ENCODE peak calls at places on chromosomes 6 and 20, in four cellular contexts. X is HCT116, H is hepatocyte, M is AG04449. S is an unnamed sample.

GRCh38 chr6:3835055-3835731 is 14.0 kb upstream of the FAM50B start:
- DNase-seq in M (no peak), X (no peak), H (peak; percentile 81), S (no peak)

GRCh38 chr6:161301338-161301737 is 27.5 kb upstream of the AGPAT4 start:
- DNase-seq in H (peak; percentile 31), M (peak; percentile 77), X (no peak), S (no peak)

GRCh38 chr6:45721665-45722064 is 294.0 kb downstream of the CLIC5 start:
- DNase-seq in H (no peak), X (no peak), M (no peak), S (no peak)

GRCh38 chr6:157989541-157990289 is 8.1 kb downstream of the SYNJ2 start:
- DNase-seq in X (no peak), M (no peak), H (peak; percentile 53), S (peak; percentile 81)

GRCh38 chr6:143513410-143513809 is 1.9 kb upstream of the FUCA2 start:
- DNase-seq in X (no peak), M (no peak), H (peak; percentile 26), S (no peak)

GRCh38 chr20:55090301-55090700 is 614.9 kb downstream of the DOK5 start:
- DNase-seq in H (no peak), X (no peak), M (no peak), S (no peak)

GRCh38 chr6:42050897-42051653 is 751 bp downstream of the TAF8 start:
- DNase-seq in M (no peak), X (no peak), H (no peak), S (no peak)

GRCh38 chr6:36545767-36546663 is 1.3 kb downstream of the STK38 start:
- DNase-seq in H (peak; percentile 33), X (no peak), M (no peak), S (no peak)

GRCh38 chr20:46699651-46700359 is 9.6 kb upstream of the SLC2A10 start:
- DNase-seq in M (no peak), X (no peak), H (peak; percentile 40), S (no peak)

GRCh38 chr6:11584264-11584663 is 46.7 kb downstream of the TMEM170B start:
- DNase-seq in M (no peak), X (no peak), H (no peak), S (no peak)

GRCh38 chr20:43916875-43917371 is 2.3 kb downstream of the TOX2 start:
- DNase-seq in H (no peak), M (no peak), X (no peak), S (no peak)

GRCh38 chr20:13219327-13220193 is 1.5 kb upstream of the ISM1 start:
- DNase-seq in H (no peak), M (no peak), X (no peak), S (no peak)

GRCh38 chr6:43125555-43125954 is 45.5 kb upstream of the SRF start:
- DNase-seq in M (no peak), H (no peak), X (no peak), S (no peak)

GRCh38 chr6:54737247-54737646 is 109.3 kb upstream of the FAM83B start:
- DNase-seq in X (no peak), H (no peak), M (no peak), S (no peak)

GRCh38 chr20:3380228-3381070 is 27.0 kb downstream of the DNAAF9 start:
- DNase-seq in M (no peak), X (no peak), H (no peak), S (no peak)

GRCh38 chr20:25355866-25356265 is 34.8 kb downstream of the ABHD12 start:
- DNase-seq in H (no peak), X (no peak), M (no peak), S (no peak)

GRCh38 chr6:159969204-159969912 is 476 bp downstream of the IGF2R start:
- DNase-seq in X (no peak), H (peak; percentile 62), M (no peak), S (no peak)

GRCh38 chr6:96301023-96301422 is 220.6 kb upstream of the UFL1 start:
- DNase-seq in H (no peak), M (no peak), X (no peak), S (no peak)

GRCh38 chr6:14824060-14824834 is 421.6 kb upstream of the JARID2 start:
- DNase-seq in H (no peak), X (no peak), M (no peak), S (no peak)

GRCh38 chr6:169932491-169932890 is 181.1 kb downstream of the ERMARD start:
- DNase-seq in M (no peak), H (no peak), X (no peak), S (no peak)

GRCh38 chr6:169933839-169934698 is 182.6 kb downstream of the ERMARD start:
- DNase-seq in H (no peak), X (no peak), M (no peak), S (peak; percentile 39)

GRCh38 chr6:169933251-169933821 is 181.9 kb downstream of the ERMARD start:
- DNase-seq in X (no peak), M (no peak), H (no peak), S (no peak)

GRCh38 chr6:169931223-169931760 is 179.9 kb downstream of the ERMARD start:
- DNase-seq in M (no peak), X (no peak), H (no peak), S (no peak)

DNA sequence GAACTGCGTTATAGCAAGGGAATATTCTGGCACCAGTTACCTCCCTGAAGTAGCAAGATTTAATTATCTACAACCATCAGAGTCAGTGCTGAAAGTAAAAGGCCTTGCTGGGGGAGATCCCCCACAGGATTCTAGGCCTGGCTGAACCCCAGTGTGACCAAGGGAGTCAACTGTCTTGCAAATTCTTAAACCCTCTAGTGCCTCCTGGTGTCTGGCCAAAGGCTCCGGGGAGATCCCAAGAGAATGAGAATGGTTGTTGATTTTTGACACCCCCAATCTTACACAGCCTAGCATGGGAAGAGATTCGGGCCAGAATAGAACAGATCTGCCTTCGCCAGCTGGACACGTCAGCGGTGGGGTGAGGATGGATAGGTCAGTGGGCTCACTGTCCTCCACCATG is 179.4 kb downstream of the ERMARD start:
- DNase-seq in X (no peak), M (no peak), H (no peak), S (no peak)
- TF ChIP-seq CTCF in X (peak; percentile 21), M (no peak), H (no peak), S (no peak)

GRCh38 chr6:154229796-154230195 is 126.8 kb downstream of the IPCEF1 start:
- DNase-seq in X (no peak), H (no peak), M (no peak), S (no peak)

GRCh38 chr6:154230390-154230789 is 126.2 kb downstream of the IPCEF1 start:
- DNase-seq in M (no peak), H (no peak), X (no peak), S (no peak)

GRCh38 chr6:154230910-154231595 is 125.5 kb downstream of the IPCEF1 start:
- DNase-seq in X (no peak), H (no peak), M (no peak), S (no peak)

GRCh38 chr6:154234019-154234772 is 122.4 kb downstream of the IPCEF1 start:
- DNase-seq in X (no peak), M (no peak), H (no peak), S (no peak)

DNA sequence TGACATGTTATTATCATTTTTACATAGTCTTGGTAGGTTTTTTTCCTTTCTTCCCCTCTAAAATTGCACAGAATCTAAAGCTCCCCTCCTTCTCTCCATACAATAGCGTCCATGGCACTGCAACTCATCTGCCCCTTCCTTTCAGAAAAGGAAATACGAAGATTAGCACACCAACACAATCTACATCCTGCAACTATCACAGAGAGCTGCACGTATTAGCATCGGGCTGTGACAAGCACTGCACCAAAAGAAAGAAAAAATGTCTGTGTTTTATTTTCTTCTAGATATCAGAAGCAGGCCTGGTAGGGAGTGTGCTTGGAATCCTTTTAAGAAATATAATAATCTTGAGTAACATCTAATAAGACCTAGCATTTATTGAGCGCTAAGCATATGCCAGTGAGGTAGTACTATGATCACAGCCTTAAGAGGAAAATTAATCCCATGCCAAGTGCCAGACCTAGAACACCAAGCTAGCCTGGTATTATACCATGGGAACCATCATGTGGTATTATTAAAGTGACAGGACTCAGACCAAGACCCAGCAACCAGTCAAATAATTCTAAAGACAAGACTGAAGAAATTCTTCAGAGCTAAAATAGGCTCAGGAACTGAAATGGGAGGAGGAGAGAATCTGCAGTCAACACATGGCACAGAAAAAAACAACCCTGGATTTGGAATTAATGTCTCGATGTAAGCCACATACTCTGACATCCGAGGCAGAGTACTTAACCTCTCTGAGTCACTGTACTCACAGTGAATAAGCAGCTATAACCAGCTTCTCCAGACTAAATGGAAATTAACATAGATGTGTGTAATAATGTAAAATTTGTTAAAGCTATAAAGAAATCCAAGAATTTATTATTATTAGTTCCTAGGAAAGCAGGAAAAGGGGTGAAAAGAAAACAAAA is 124.3 kb downstream of the IPCEF1 start:
- DNase-seq in M (no peak), X (no peak), H (no peak), S (no peak)
- H3K4me3 ChIP-seq in M (no peak overlapping the region), X (no peak overlapping the region), H (no peak overlapping the region), S (no peak overlapping the region)

GRCh38 chr6:89079611-89080213 is 839 bp upstream of the PNRC1 start:
- DNase-seq in H (peak; percentile 69), X (no peak), M (no peak), S (peak; percentile 61)

GRCh38 chr6:89081423-89082322 is 1.1 kb downstream of the PNRC1 start:
- DNase-seq in H (peak; percentile 100), X (peak; percentile 87), M (peak; percentile 79), S (peak; percentile 100)

GRCh38 chr6:89082439-89082838 is 1.9 kb downstream of the PNRC1 start:
- DNase-seq in H (peak; percentile 32), X (no peak), M (no peak), S (no peak)

GRCh38 chr6:89081129-89081422 is 525 bp downstream of the PNRC1 start:
- DNase-seq in H (no peak), M (no peak), X (no peak), S (no peak)

DNA sequence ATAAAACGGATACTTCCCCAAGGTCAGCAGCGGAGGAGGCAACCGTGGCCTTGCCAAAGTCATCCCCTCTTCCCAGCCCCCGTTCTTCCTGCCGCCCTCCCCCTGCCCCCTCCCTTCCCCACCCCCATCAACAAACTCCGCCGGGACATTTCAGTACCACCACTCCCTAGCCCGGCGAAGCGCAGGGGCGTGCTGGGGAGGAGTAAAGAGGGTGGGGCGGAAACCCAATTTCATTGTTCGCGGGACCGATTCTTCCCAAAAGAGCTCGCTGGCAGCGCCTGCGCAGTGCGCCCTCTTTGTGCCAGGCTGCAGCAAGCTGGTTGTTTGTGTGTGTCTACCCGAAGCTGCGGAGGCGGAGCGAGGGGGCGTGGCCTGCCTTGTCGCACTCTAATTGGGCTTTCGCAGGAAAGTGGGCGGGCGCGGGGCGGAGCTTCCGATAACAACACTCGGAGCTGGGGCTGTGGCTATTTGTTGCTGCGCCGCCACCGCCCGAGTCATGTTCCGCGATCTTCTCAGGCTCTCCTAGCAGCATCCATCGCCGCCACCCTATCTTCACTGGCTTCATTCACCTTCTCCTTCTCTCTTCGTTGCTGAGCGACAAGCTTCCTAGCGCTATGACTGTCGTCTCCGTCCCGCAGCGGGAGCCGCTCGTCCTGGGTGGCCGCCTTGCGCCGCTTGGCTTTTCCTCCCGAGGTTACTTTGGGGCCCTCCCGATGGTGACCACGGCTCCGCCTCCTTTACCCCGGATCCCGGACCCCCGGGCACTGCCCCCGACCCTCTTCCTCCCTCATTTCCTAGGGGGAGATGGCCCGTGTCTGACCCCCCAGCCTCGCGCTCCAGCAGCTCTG is at the start of gene PNRC1:
- DNase-seq in H (peak; percentile 100), X (peak; percentile 96), M (peak; percentile 95), S (peak; percentile 100)
- TF ChIP-seq CTCF in H (no peak), X (no peak), M (no peak), S (no peak)

GRCh38 chr20:37524221-37524700 is 3.2 kb downstream of the NNAT start:
- DNase-seq in X (no peak), H (peak; percentile 80), M (no peak), S (no peak)

GRCh38 chr20:37520417-37520751 is 666 bp upstream of the NNAT start:
- DNase-seq in H (no peak), M (no peak), X (no peak), S (no peak)

GRCh38 chr20:37523012-37523391 is 2.0 kb downstream of the NNAT start:
- DNase-seq in X (no peak), M (no peak), H (no peak), S (no peak)

GRCh38 chr20:37521091-37521771 is at the start of gene NNAT:
- DNase-seq in X (no peak), M (no peak), H (no peak), S (no peak)

GRCh38 chr20:37522258-37523011 is 1.4 kb downstream of the NNAT start:
- DNase-seq in M (no peak), H (no peak), X (no peak), S (no peak)
- H3K4me3 ChIP-seq in M (no peak overlapping the region), H (no peak overlapping the region), X (no peak overlapping the region), S (peak overlapping the region; percentile 23)

S was measured in breast epithelium.